ENCODE peak calls at places on chromosomes 11 and 22, in six cellular contexts. One of them, this sample, is unnamed.

GRCh38 chr22:37906364-37907008 is 389 bp downstream of the MICALL1 start:
- DNase-seq in ELR: peak
- DNase-seq in neuronal stem cell: no peak
- DNase-seq in EH: no peak
- DNase-seq in NCI-H82: no peak
- DNase-seq in heart right ventricle: peak
- DNase-seq in this sample: no peak

GRCh38 chr11:32172771-32173170 is 81.9 kb downstream of the RCN1 start:
- DNase-seq in NCI-H82: no peak
- DNase-seq in ELR: peak
- DNase-seq in neuronal stem cell: no peak
- DNase-seq in heart right ventricle: no peak
- DNase-seq in EH: peak
- DNase-seq in this sample: no peak

GRCh38 chr11:83827940-83828554 is 541.9 kb upstream of the CCDC90B start:
- DNase-seq in ELR: peak
- DNase-seq in neuronal stem cell: peak
- DNase-seq in NCI-H82: peak
- DNase-seq in EH: peak
- DNase-seq in heart right ventricle: no peak
- DNase-seq in this sample: no peak

GRCh38 chr22:27780161-27780575 is 21.4 kb downstream of the MN1 start:
- DNase-seq in neuronal stem cell: no peak
- DNase-seq in EH: peak
- DNase-seq in ELR: no peak
- DNase-seq in NCI-H82: no peak
- DNase-seq in heart right ventricle: no peak
- DNase-seq in this sample: no peak

GRCh38 chr11:110750100-110750499 is 37.9 kb upstream of the ARHGAP20 start:
- DNase-seq in EH: no peak
- DNase-seq in neuronal stem cell: no peak
- DNase-seq in ELR: no peak
- DNase-seq in heart right ventricle: no peak
- DNase-seq in NCI-H82: no peak
- DNase-seq in this sample: no peak

GRCh38 chr11:69479591-69480271 is 1.7 kb upstream of the LINC01488 start:
- DNase-seq in EH: no peak
- DNase-seq in NCI-H82: no peak
- DNase-seq in ELR: no peak
- DNase-seq in neuronal stem cell: no peak
- DNase-seq in heart right ventricle: peak
- DNase-seq in this sample: no peak

GRCh38 chr11:23370580-23371275 is 510.5 kb upstream of the CCDC179 start:
- DNase-seq in NCI-H82: no peak
- DNase-seq in ELR: peak
- DNase-seq in heart right ventricle: no peak
- DNase-seq in neuronal stem cell: no peak
- DNase-seq in EH: no peak
- DNase-seq in this sample: no peak

GRCh38 chr11:8721740-8722139 is 39.1 kb downstream of the RPL27A start:
- DNase-seq in EH: peak
- DNase-seq in neuronal stem cell: no peak
- DNase-seq in ELR: no peak
- DNase-seq in NCI-H82: no peak
- DNase-seq in heart right ventricle: no peak
- DNase-seq in this sample: no peak

GRCh38 chr11:66022401-66023185 is 3.7 kb downstream of the CATSPER1 start:
- DNase-seq in neuronal stem cell: peak
- DNase-seq in heart right ventricle: peak
- DNase-seq in EH: peak
- DNase-seq in NCI-H82: peak
- DNase-seq in ELR: peak
- DNase-seq in this sample: peak

GRCh38 chr11:17014774-17015638 is 792 bp upstream of the PLEKHA7 start:
- DNase-seq in EH: no peak
- DNase-seq in heart right ventricle: no peak
- DNase-seq in ELR: peak
- DNase-seq in neuronal stem cell: peak
- DNase-seq in NCI-H82: peak
- DNase-seq in this sample: peak

GRCh38 chr11:57425565-57426438 is 1.1 kb downstream of the SLC43A3 start:
- DNase-seq in NCI-H82: peak
- DNase-seq in ELR: no peak
- DNase-seq in heart right ventricle: peak
- DNase-seq in EH: peak
- DNase-seq in neuronal stem cell: no peak
- DNase-seq in this sample: no peak

GRCh38 chr11:12009617-12010321 is 1.3 kb upstream of the DKK3 start:
- DNase-seq in NCI-H82: no peak
- DNase-seq in EH: no peak
- DNase-seq in ELR: no peak
- DNase-seq in neuronal stem cell: no peak
- DNase-seq in heart right ventricle: no peak
- DNase-seq in this sample: no peak

GRCh38 chr11:65316311-65316978 is 1.8 kb downstream of the CDC42EP2 start:
- DNase-seq in neuronal stem cell: no peak
- DNase-seq in EH: peak
- DNase-seq in heart right ventricle: peak
- DNase-seq in NCI-H82: no peak
- DNase-seq in ELR: peak
- DNase-seq in this sample: peak

GRCh38 chr22:44210721-44211120 is 30.0 kb downstream of the PARVG start:
- DNase-seq in heart right ventricle: no peak
- DNase-seq in EH: peak
- DNase-seq in NCI-H82: no peak
- DNase-seq in neuronal stem cell: no peak
- DNase-seq in ELR: no peak
- DNase-seq in this sample: no peak

GRCh38 chr11:3216027-3216525 is 2.5 kb downstream of the MRGPRG start:
- DNase-seq in heart right ventricle: no peak
- DNase-seq in EH: no peak
- DNase-seq in NCI-H82: no peak
- DNase-seq in ELR: no peak
- DNase-seq in neuronal stem cell: no peak
- DNase-seq in this sample: no peak

GRCh38 chr11:115503083-115503885 is 931 bp downstream of the CADM1 start:
- DNase-seq in neuronal stem cell: peak
- DNase-seq in EH: peak
- DNase-seq in ELR: peak
- DNase-seq in heart right ventricle: peak
- DNase-seq in NCI-H82: peak
- DNase-seq in this sample: peak

GRCh38 chr22:33051960-33052839 is 6.0 kb downstream of the SYN3 start:
- DNase-seq in neuronal stem cell: no peak
- DNase-seq in ELR: no peak
- DNase-seq in heart right ventricle: no peak
- DNase-seq in EH: no peak
- DNase-seq in NCI-H82: peak
- DNase-seq in this sample: no peak

GRCh38 chr11:117300301-117300700 is 9.2 kb downstream of the BACE1-AS start:
- DNase-seq in EH: peak
- DNase-seq in ELR: no peak
- DNase-seq in heart right ventricle: peak
- DNase-seq in neuronal stem cell: peak
- DNase-seq in NCI-H82: no peak
- DNase-seq in this sample: no peak

This sample was measured in endothelial cell.